ENCODE peak calls at places on chromosomes 13 and 19, in eight cellular contexts. R is foreskin fibroblast, Y is fibroblast of lung, O is breast epithelium, A is pancreas, B is ascending aorta, C is GM13977, X is osteocyte. W is an unnamed sample.

GRCh38 chr13:48636550-48636949 is 17.2 kb upstream of the CYSLTR2 start:
- DNase-seq in B (no peak), Y (peak), O (no peak), A (no peak), R (peak), C (no peak), X (no peak), W (no peak)

GRCh38 chr19:19386373-19386869 is 19.1 kb upstream of the GATAD2A start:
- DNase-seq in X (no peak), A (peak), R (no peak), B (no peak), C (no peak), O (no peak), Y (no peak), W (no peak)

GRCh38 chr19:49637865-49638350 is 2.0 kb downstream of the RRAS start:
- DNase-seq in X (peak), O (peak), A (peak), Y (peak), C (no peak), B (peak), R (peak), W (no peak)

GRCh38 chr13:100432611-100433010 is 156.0 kb downstream of the GGACT start:
- DNase-seq in B (no peak), X (no peak), C (no peak), A (no peak), O (no peak), R (no peak), Y (no peak), W (no peak)

GRCh38 chr19:37413243-37414084 is 42.6 kb downstream of the ZNF527 start:
- DNase-seq in O (no peak), Y (peak), C (no peak), A (no peak), X (no peak), B (no peak), R (no peak), W (no peak)

GRCh38 chr13:113598081-113598410 is 13.5 kb downstream of the TFDP1 start:
- DNase-seq in R (no peak), O (peak), X (no peak), Y (no peak), A (no peak), C (no peak), B (peak), W (no peak)

GRCh38 chr19:13906525-13906904 is 514 bp downstream of the CC2D1A start:
- DNase-seq in O (no peak), B (no peak), Y (no peak), A (peak), R (peak), C (no peak), X (no peak), W (no peak)

GRCh38 chr13:30847697-30848307 is 58.3 kb upstream of the MEDAG start:
- DNase-seq in O (no peak), Y (peak), R (peak), A (no peak), X (no peak), C (no peak), B (peak), W (peak)

GRCh38 chr19:14528419-14529253 is 758 bp upstream of the TECR start:
- DNase-seq in O (no peak), Y (no peak), X (no peak), R (no peak), A (peak), C (no peak), B (no peak), W (no peak)

GRCh38 chr13:26021956-26022355 is 29.9 kb downstream of the SHISA2 start:
- DNase-seq in O (no peak), Y (no peak), B (no peak), A (no peak), R (no peak), X (no peak), C (no peak), W (no peak)

GRCh38 chr19:46495789-46496099 is at the start of gene PNMA8B:
- DNase-seq in O (no peak), A (peak), R (peak), B (no peak), Y (peak), X (peak), C (no peak), W (no peak)

GRCh38 chr19:36103842-36104552 is 6.9 kb upstream of the OVOL3 start:
- DNase-seq in B (no peak), O (no peak), Y (peak), A (no peak), R (peak), C (no peak), X (no peak), W (no peak)

GRCh38 chr13:111990362-111990761 is 76.6 kb upstream of the SOX1 start:
- DNase-seq in O (no peak), R (no peak), X (no peak), Y (no peak), B (no peak), C (no peak), A (no peak), W (no peak)

GRCh38 chr19:53879145-53880037 is 2.6 kb upstream of the PRKCG start:
- DNase-seq in X (peak), C (peak), A (peak), B (peak), Y (peak), O (peak), R (peak), W (peak)

GRCh38 chr19:11375143-11375948 is 880 bp downstream of the SWSAP1 start:
- DNase-seq in A (peak), R (no peak), O (no peak), C (no peak), Y (no peak), B (peak), X (no peak), W (peak)

GRCh38 chr13:27293873-27294515 is 23.4 kb downstream of the RASL11A start:
- DNase-seq in A (no peak), X (no peak), R (no peak), C (no peak), Y (no peak), B (no peak), O (no peak), W (no peak)

GRCh38 chr13:110382229-110382628 is 75.1 kb downstream of the COL4A2 start:
- DNase-seq in O (no peak), B (no peak), C (no peak), X (no peak), R (peak), A (no peak), Y (peak), W (no peak)

GRCh38 chr13:33233547-33233946 is 52.0 kb downstream of the STARD13 start:
- DNase-seq in X (no peak), C (no peak), A (peak), Y (no peak), O (no peak), R (no peak), B (no peak), W (no peak)

GRCh38 chr19:45782820-45783785 is 813 bp upstream of the DMPK start:
- DNase-seq in B (peak), Y (peak), R (peak), O (no peak), X (no peak), C (no peak), A (no peak), W (no peak)

GRCh38 chr19:743168-743687 is 7.7 kb upstream of the MISP start:
- DNase-seq in O (no peak), B (no peak), R (no peak), Y (no peak), C (no peak), A (peak), X (no peak), W (no peak)

GRCh38 chr19:19686580-19686979 is 17.9 kb downstream of the ZNF101 start:
- DNase-seq in X (no peak), B (no peak), Y (no peak), O (no peak), R (no peak), A (no peak), C (no peak), W (no peak)

GRCh38 chr13:94395889-94396288 is 83.6 kb downstream of the DCT start:
- DNase-seq in A (no peak), C (no peak), O (no peak), X (no peak), Y (no peak), B (no peak), R (no peak), W (no peak)

GRCh38 chr13:48542581-48543341 is 9.9 kb upstream of the RCBTB2 start:
- DNase-seq in X (no peak), Y (peak), A (peak), O (no peak), C (no peak), R (peak), B (peak), W (no peak)

GRCh38 chr19:49119411-49120324 is at the start of gene PPFIA3:
- DNase-seq in B (peak), A (peak), Y (peak), O (peak), X (peak), C (peak), R (peak), W (no peak)

GRCh38 chr19:23916991-23917390 is 2.3 kb downstream of the ZNF726 start:
- DNase-seq in O (no peak), X (no peak), B (no peak), A (no peak), R (peak), C (no peak), Y (peak), W (no peak)

GRCh38 chr13:49436890-49437289 is 7.0 kb downstream of the CAB39L start:
- DNase-seq in C (no peak), Y (peak), A (no peak), R (peak), X (no peak), O (no peak), B (peak), W (no peak)

GRCh38 chr13:36891752-36892151 is 28.3 kb downstream of the SMAD9 start:
- DNase-seq in R (no peak), O (no peak), B (no peak), C (no peak), Y (peak), A (no peak), X (no peak), W (no peak)

GRCh38 chr19:41886761-41887710 is 4.1 kb downstream of the ARHGEF1 start:
- DNase-seq in X (no peak), A (no peak), R (no peak), Y (no peak), B (no peak), C (peak), O (no peak), W (no peak)

GRCh38 chr19:7590256-7590655 is 5.4 kb upstream of the CAMSAP3 start:
- DNase-seq in A (no peak), R (no peak), Y (no peak), O (peak), X (no peak), B (no peak), C (no peak), W (no peak)

GRCh38 chr13:112680741-112681360 is 9.0 kb upstream of the ATP11A start:
- DNase-seq in B (peak), C (no peak), R (no peak), Y (no peak), A (no peak), O (no peak), X (no peak), W (no peak)

GRCh38 chr13:84366484-84366883 is 484.2 kb upstream of the SLITRK1 start:
- DNase-seq in O (no peak), Y (peak), C (no peak), X (no peak), A (no peak), R (peak), B (no peak), W (no peak)

GRCh38 chr13:43484432-43485225 is 302.1 kb downstream of the ENOX1 start:
- DNase-seq in X (no peak), A (no peak), B (no peak), C (no peak), Y (no peak), O (no peak), R (no peak), W (no peak)

GRCh38 chr13:43662976-43663375 is 123.8 kb downstream of the ENOX1 start:
- DNase-seq in X (no peak), B (no peak), A (no peak), Y (no peak), C (no peak), O (no peak), R (peak), W (no peak)

GRCh38 chr13:70905035-70905434 is 796.8 kb upstream of the KLHL1 start:
- DNase-seq in O (no peak), X (no peak), Y (peak), C (no peak), A (no peak), R (no peak), B (no peak), W (no peak)

GRCh38 chr13:52162279-52163101 is 3.1 kb upstream of the NEK3 start:
- DNase-seq in X (no peak), R (peak), A (no peak), B (no peak), Y (peak), O (no peak), C (no peak), W (no peak)

GRCh38 chr19:39308531-39309304 is 11.9 kb downstream of the LRFN1 start:
- DNase-seq in B (no peak), R (no peak), A (no peak), C (no peak), O (no peak), Y (no peak), X (no peak), W (no peak)

GRCh38 chr13:94546071-94546839 is 49.7 kb downstream of the TGDS start:
- DNase-seq in O (no peak), B (no peak), A (no peak), C (no peak), R (no peak), X (no peak), Y (no peak), W (no peak)

GRCh38 chr19:35636651-35637050 is 4.9 kb upstream of the ETV2 start:
- DNase-seq in R (no peak), C (no peak), B (no peak), Y (no peak), X (no peak), O (no peak), A (no peak), W (no peak)

GRCh38 chr19:8988204-8988603 is 22.0 kb downstream of the MUC16 start:
- DNase-seq in Y (no peak), X (no peak), B (no peak), R (peak), C (no peak), A (no peak), O (no peak), W (no peak)
- TF ChIP-seq CTCF in Y (no peak), X (no peak), B (no peak), R (no peak), C (no peak), A (no peak), O (no peak), W (peak)

DNA sequence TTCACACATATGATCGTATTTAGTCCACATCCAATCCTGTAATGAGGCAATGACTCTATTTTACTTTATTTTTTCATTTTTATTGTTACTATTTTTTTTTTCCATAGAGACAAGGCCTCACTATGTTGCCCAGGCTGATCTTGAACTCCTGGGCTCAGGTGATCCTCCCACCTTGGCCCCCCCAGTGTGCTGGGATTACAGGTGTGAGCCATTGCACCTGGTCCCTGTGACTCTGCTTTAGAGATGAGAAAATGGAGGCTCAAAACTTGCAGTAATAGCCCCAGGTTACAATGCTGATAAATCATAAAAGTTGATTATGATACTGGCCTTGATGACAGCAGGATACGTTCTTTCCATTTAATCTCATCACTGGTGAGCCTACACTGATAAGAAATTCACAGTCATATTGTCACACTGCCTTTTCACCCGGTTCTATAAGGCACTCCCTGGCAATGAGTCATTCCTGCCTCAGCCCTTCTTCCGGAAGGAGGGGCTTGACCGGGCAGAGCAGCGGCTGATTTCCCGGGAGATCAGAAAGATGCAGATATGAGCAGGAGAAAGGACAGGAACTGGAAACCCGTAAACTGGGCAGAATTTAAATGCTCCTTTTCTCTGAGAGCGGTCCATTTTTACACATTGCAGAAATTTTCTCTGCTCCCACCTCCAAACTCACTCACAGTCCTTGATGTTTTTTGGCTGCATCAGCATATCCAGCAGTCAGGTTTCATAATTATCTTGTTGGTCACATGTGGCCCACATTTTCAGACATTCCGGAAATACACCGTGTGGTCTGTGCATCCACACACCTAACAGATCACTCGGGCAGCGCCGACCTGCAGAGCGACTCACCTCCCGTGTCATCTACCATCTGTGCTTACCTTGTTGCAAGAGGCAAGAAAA is 616.4 kb downstream of the EFNB2 start:
- DNase-seq in C (no peak), R (peak), O (no peak), B (no peak), X (no peak), Y (peak), A (no peak), W (no peak)
- TF ChIP-seq CTCF in C (no peak), R (no peak), O (no peak), B (no peak), X (no peak), Y (no peak), A (no peak), W (no peak)

DNA sequence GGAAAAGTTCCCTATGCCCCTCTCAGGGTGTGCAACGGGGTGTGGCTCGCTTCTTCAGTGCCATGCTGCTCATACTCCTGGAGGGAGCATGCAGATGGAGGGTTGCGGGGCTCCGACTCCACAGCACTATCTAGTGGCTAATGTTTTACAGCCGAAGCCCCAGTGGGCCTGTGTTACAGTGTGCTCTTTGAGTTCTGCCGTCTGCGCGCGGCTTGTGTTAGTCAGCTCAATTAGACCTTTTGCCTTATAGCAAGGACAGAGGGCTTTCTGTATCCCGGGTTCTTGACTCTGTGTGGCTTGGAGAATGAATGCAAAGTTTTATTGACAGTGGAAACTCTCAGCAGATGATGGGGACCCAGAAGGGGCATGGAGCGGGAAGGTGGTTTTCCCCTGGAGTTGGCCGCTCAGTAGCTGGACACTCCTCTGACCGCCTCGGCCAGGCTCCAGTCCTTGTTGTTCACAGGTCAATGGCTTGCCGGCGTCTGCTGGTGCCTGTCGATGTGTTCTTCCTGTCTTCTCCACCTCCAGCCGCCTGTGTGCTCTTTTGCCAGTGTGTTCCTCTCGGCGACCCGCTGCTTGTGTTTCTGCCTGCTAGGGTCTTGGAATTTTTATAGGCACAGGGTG is 383.4 kb downstream of the LMO7 start:
- DNase-seq in B (no peak), A (peak), R (no peak), X (no peak), O (no peak), Y (peak), C (no peak), W (no peak)
- TF ChIP-seq CTCF in B (no peak), A (no peak), R (no peak), X (peak), O (no peak), Y (no peak), C (peak), W (no peak)

DNA sequence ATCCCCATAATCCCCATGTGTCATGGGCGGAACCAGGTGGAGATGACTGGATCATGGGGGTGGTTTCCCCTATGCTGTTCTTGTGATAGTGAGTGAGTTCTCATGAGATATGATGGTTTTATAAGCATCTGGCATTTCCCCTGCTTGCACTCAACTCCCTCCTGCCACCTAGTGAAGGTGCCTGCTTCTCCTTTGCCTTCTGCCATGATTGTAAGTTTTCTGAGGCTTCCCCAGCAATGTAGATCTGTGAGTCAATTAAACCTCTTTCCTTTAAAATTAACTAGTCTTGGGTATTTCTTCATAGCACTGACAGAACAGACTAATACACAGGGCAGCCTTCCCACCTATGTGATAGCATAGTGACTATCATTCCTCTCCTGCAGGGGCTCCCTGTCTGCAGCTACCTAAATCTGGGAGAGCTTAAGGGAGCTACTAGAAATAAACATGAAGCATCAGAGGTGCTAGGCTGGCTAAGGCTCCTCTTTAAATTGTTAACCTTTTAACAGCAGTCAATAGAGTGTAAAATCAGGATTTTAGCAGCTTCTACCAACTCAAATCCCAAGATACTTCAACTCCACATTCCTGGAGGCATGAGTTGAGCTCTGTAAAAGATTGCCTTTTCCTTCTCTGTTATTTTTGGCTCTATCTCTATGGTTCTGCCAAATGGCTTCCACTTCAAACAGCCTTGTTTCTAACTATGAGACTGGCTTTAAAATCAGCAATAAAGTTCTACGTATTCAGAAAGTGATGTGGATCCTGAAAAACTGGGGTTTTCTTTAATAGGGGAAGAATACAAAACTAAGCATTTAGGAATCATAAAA is 112.3 kb downstream of the VWA8 start:
- DNase-seq in Y (peak), A (no peak), B (no peak), R (peak), C (no peak), X (no peak), O (no peak), W (no peak)
- TF ChIP-seq CTCF in Y (peak), A (no peak), B (peak), R (peak), C (no peak), X (peak), O (no peak), W (no peak)

GRCh38 chr19:52296773-52297600 is at the start of gene ZNF480:
- DNase-seq in O (peak), C (peak), Y (peak), X (peak), B (peak), A (peak), R (peak), W (peak)
- TF ChIP-seq CTCF in O (peak), C (no peak), Y (peak), X (peak), B (no peak), A (no peak), R (no peak), W (no peak)

GRCh38 chr19:31693131-31693700 is 344.0 kb upstream of the TSHZ3 start:
- DNase-seq in O (no peak), B (no peak), C (no peak), Y (no peak), R (no peak), A (no peak), X (peak), W (no peak)
- TF ChIP-seq CTCF in O (no peak), B (no peak), C (no peak), Y (no peak), R (no peak), A (no peak), X (no peak), W (no peak)

W was measured in CD14-positive monocyte.